ENCODE peak calls at places on chromosomes 3 and 15, in four cellular contexts. Z is PC-3, M is OCI-LY7, B is GM23248. C is an unnamed sample.

GRCh38 chr15:52427804-52428203 is 100.9 kb downstream of the MYO5A start:
- DNase-seq in Z (peak; percentile 6), B (peak; percentile 68), M (no peak), C (peak; percentile 67)

GRCh38 chr15:92471263-92471662 is 77.6 kb downstream of the ST8SIA2 start:
- DNase-seq in Z (no peak), B (no peak), M (no peak), C (no peak)

GRCh38 chr3:182618981-182619591 is 174.2 kb upstream of the ATP11B start:
- DNase-seq in M (no peak), Z (peak; percentile 90), B (peak; percentile 25), C (peak; percentile 94)

GRCh38 chr3:127789051-127789450 is 33.3 kb downstream of the MGLL start:
- DNase-seq in B (peak; percentile 32), M (no peak), Z (no peak), C (no peak)

GRCh38 chr3:167882057-167882667 is 146.6 kb downstream of the SERPINI1 start:
- DNase-seq in B (peak; percentile 77), Z (peak; percentile 73), M (peak; percentile 83), C (peak; percentile 79)

GRCh38 chr3:161371441-161372320 is at the start of gene SPTSSB:
- DNase-seq in M (no peak), B (peak; percentile 47), Z (peak; percentile 96), C (peak; percentile 39)

GRCh38 chr3:127762077-127762786 is 60.1 kb downstream of the MGLL start:
- DNase-seq in M (peak; percentile 55), Z (no peak), B (no peak), C (no peak)

GRCh38 chr3:113736548-113737089 is 9.4 kb downstream of the NAA50 start:
- DNase-seq in M (peak; percentile 77), Z (peak; percentile 85), B (peak; percentile 79), C (peak; percentile 83)

GRCh38 chr15:64923546-64923945 is 11.8 kb downstream of the ANKDD1A start:
- DNase-seq in Z (no peak), M (no peak), B (no peak), C (no peak)

GRCh38 chr3:1275495-1275894 is 182.7 kb downstream of the CNTN6 start:
- DNase-seq in B (peak; percentile 1), Z (no peak), M (peak; percentile 7), C (no peak)

GRCh38 chr3:192514754-192515660 is 212.3 kb downstream of the FGF12 start:
- DNase-seq in M (no peak), B (peak; percentile 3), Z (no peak), C (no peak)

GRCh38 chr3:58383904-58384303 is 49.7 kb downstream of the PDHB start:
- DNase-seq in Z (peak; percentile 99), M (no peak), B (peak; percentile 99), C (peak; percentile 100)

GRCh38 chr3:48561045-48561736 is 2.4 kb downstream of the UCN2 start:
- DNase-seq in M (peak; percentile 40), Z (no peak), B (peak; percentile 81), C (peak; percentile 63)

GRCh38 chr3:128170866-128171516 is 17.7 kb downstream of the EEFSEC start:
- DNase-seq in Z (peak; percentile 73), B (peak; percentile 92), M (peak; percentile 23), C (peak; percentile 71)

GRCh38 chr3:155658006-155658405 is 86.9 kb downstream of the PLCH1 start:
- DNase-seq in Z (no peak), M (no peak), B (no peak), C (no peak)

GRCh38 chr3:188972313-188972712 is 199.5 kb upstream of the TPRG1 start:
- DNase-seq in M (no peak), Z (no peak), B (no peak), C (no peak)

GRCh38 chr3:55247666-55248065 is 239.4 kb downstream of the WNT5A start:
- DNase-seq in Z (no peak), B (no peak), M (no peak), C (peak; percentile 59)

GRCh38 chr3:151580592-151580991 is 119.7 kb upstream of the IGSF10 start:
- DNase-seq in Z (no peak), B (peak; percentile 88), M (no peak), C (peak; percentile 97)

GRCh38 chr3:33089515-33089914 is 7.4 kb downstream of the GLB1 start:
- DNase-seq in B (no peak), M (peak; percentile 39), Z (no peak), C (no peak)

GRCh38 chr3:141407043-141407442 is 38.7 kb downstream of the ZBTB38 start:
- DNase-seq in Z (no peak), B (peak; percentile 99), M (no peak), C (peak; percentile 100)

GRCh38 chr3:141403576-141403975 is 35.3 kb downstream of the ZBTB38 start:
- DNase-seq in B (no peak), Z (no peak), M (no peak), C (no peak)

GRCh38 chr3:141406265-141406664 is 38.0 kb downstream of the ZBTB38 start:
- DNase-seq in Z (no peak), B (no peak), M (no peak), C (no peak)

GRCh38 chr3:141405581-141405980 is 37.3 kb downstream of the ZBTB38 start:
- DNase-seq in Z (no peak), B (peak; percentile 59), M (no peak), C (peak; percentile 88)

GRCh38 chr3:141405025-141405424 is 36.7 kb downstream of the ZBTB38 start:
- DNase-seq in B (peak; percentile 82), M (no peak), Z (peak; percentile 45), C (peak; percentile 48)
- H3K79me2 ChIP-seq in B (peaks cover 86% of the 10 kb centered on the region), M (no peaks in the 10 kb centered on the region), Z (no peaks in the 10 kb centered on the region), C (peaks cover 75% of the 10 kb centered on the region)

GRCh38 chr15:60000113-60000823 is 3.8 kb upstream of the FOXB1 start:
- DNase-seq in B (no peak), M (no peak), Z (no peak), C (no peak)
- H4K20me1 ChIP-seq in B (no peaks in the 10 kb centered on the region), M (no peaks in the 10 kb centered on the region), Z (no peaks in the 10 kb centered on the region), C (no peaks in the 10 kb centered on the region)

GRCh38 chr15:70327328-70328136 is 229.8 kb upstream of the TLE3 start:
- DNase-seq in Z (no peak), M (no peak), B (peak; percentile 79), C (peak; percentile 95)

GRCh38 chr15:70323111-70323851 is 225.6 kb upstream of the TLE3 start:
- DNase-seq in M (no peak), Z (no peak), B (peak; percentile 73), C (peak; percentile 65)

GRCh38 chr15:70321106-70321809 is 223.5 kb upstream of the TLE3 start:
- DNase-seq in M (peak; percentile 39), Z (no peak), B (no peak), C (no peak)

GRCh38 chr15:70322051-70322668 is 224.4 kb upstream of the TLE3 start:
- DNase-seq in Z (no peak), M (no peak), B (no peak), C (no peak)

DNA sequence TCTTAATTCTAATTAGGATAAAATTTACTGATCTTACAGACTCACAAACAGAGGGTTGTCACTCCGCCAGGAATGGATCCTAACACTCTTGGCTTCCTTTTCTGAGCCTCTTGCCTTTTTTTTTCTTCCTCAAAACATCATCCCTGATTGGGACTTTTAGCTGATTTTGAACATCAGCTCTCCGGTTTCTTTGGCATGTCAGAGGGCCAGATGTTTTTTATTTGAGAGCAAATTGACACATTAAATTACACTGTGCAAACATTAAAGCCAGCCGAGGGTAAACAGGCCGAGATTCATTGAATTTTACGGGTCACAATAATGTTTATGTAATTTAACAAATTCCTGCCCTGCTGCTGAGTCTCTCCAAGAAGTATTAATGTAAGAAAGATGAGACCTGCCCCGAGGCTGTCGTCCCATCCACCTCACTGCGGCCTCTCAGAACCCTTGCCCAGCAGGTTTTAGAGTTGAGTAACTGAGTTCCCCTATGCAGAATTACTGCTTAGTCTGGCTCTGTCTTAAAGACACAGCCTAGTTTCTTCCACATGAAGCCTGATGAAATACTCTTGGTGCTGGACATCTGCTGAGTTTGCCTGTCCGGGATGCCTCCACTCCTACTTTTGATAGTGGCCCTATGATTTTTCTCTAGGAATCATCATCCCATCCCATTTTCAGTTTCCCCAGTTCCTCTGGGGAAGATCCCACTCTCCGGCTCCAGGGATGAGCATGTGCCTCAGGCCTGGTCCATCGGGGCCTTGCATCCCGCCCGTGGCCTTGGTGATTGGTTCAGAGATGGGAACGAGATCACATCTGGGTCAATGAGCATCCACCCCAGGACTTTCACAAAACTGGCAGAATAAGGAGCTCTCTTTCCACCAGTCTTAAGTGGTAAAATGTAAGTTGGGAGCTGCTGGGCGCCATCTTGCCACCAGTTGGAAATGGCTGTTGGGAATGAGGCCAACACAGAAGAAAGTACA is 226.6 kb upstream of the TLE3 start:
- DNase-seq in Z (peak; percentile 94), B (peak; percentile 81), M (no peak), C (peak; percentile 63)
- H3K27ac ChIP-seq in Z (peak overlapping the region; percentile 37), B (peak overlapping the region; percentile 37), M (no peak overlapping the region), C (peak overlapping the region; percentile 5)

GRCh38 chr3:61733000-61733399 is 171.6 kb downstream of the PTPRG start:
- DNase-seq in Z (no peak), B (no peak), M (no peak), C (no peak)

GRCh38 chr3:61730577-61731231 is 169.3 kb downstream of the PTPRG start:
- DNase-seq in B (no peak), Z (no peak), M (no peak), C (no peak)

GRCh38 chr3:61736506-61736905 is 175.1 kb downstream of the PTPRG start:
- DNase-seq in B (no peak), Z (no peak), M (no peak), C (no peak)

GRCh38 chr3:61733866-61734265 is 172.5 kb downstream of the PTPRG start:
- DNase-seq in M (no peak), Z (no peak), B (no peak), C (no peak)

GRCh38 chr3:61734980-61735731 is 173.8 kb downstream of the PTPRG start:
- DNase-seq in B (no peak), Z (no peak), M (no peak), C (no peak)
- H3K79me2 ChIP-seq in B (peaks cover 39% of the 10 kb centered on the region), Z (no peaks in the 10 kb centered on the region), M (no peaks in the 10 kb centered on the region), C (no peaks in the 10 kb centered on the region)

C was measured in fibroblast of lung.